ENCODE peak calls at places on chromosome X, in eight cellular contexts. Y is fibroblast of pulmonary artery, C is stomach, V is transverse colon, N is cardiac fibroblast, M is PC-3, B is lower leg skin, S is tibial artery. F is an unnamed sample.
A peak's percentile ranks its signal among the peaks of the same experiment; 100 is the strongest.

GRCh38 chrX:134600714-134601113 is 57.6 kb downstream of the PLAC1 start:
- DNase-seq in Y (peak; percentile 41), C (no peak), V (no peak), N (peak; percentile 72), M (peak; percentile 52), B (no peak), S (no peak), F (no peak)

GRCh38 chrX:104254442-104255115 is at the start of gene ESX1:
- DNase-seq in Y (no peak), C (no peak), V (no peak), N (peak; percentile 10), M (no peak), B (no peak), S (no peak), F (no peak)

GRCh38 chrX:40267334-40268118 is 169.8 kb upstream of the BCOR start:
- DNase-seq in Y (no peak), C (no peak), V (no peak), N (peak; percentile 9), M (no peak), B (no peak), S (peak; percentile 42), F (no peak)

GRCh38 chrX:16822723-16823122 is 36.5 kb downstream of the TXLNG start:
- DNase-seq in Y (peak; percentile 89), C (no peak), V (no peak), N (peak; percentile 88), M (peak; percentile 76), B (no peak), S (no peak), F (no peak)

GRCh38 chrX:30900227-30900626 is 11.2 kb upstream of the TAB3 start:
- DNase-seq in Y (no peak), C (no peak), V (no peak), N (no peak), M (peak; percentile 66), B (no peak), S (no peak), F (no peak)

GRCh38 chrX:19440713-19441112 is 74.6 kb downstream of the MAP3K15 start:
- DNase-seq in Y (peak; percentile 61), C (no peak), V (no peak), N (peak; percentile 51), M (peak; percentile 13), B (peak; percentile 12), S (no peak), F (no peak)

GRCh38 chrX:68018248-68019203 is 414.8 kb downstream of the OPHN1 start:
- DNase-seq in Y (peak; percentile 40), C (no peak), V (no peak), N (peak; percentile 54), M (peak; percentile 44), B (no peak), S (no peak), F (no peak)

GRCh38 chrX:9197231-9197630 is 163.3 kb upstream of the FAM9B start:
- DNase-seq in Y (peak; percentile 18), C (no peak), V (no peak), N (peak; percentile 36), M (no peak), B (no peak), S (no peak), F (no peak)

GRCh38 chrX:35711281-35711680 is 86.9 kb upstream of the MAGEB16 start:
- DNase-seq in Y (peak; percentile 5), C (no peak), V (no peak), N (no peak), M (no peak), B (no peak), S (no peak), F (no peak)

GRCh38 chrX:86171366-86171765 is 23.1 kb downstream of the DACH2 start:
- DNase-seq in Y (peak; percentile 6), C (no peak), V (no peak), N (peak; percentile 70), M (peak; percentile 28), B (no peak), S (no peak), F (no peak)

GRCh38 chrX:15143050-15143824 is 126.6 kb downstream of the ASB9 start:
- DNase-seq in Y (peak; percentile 46), C (peak; percentile 69), V (peak; percentile 66), N (peak; percentile 46), M (peak; percentile 75), B (peak; percentile 16), S (peak; percentile 20), F (no peak)

GRCh38 chrX:86696951-86697350 is 548.7 kb downstream of the DACH2 start:
- DNase-seq in Y (no peak), C (no peak), V (no peak), N (no peak), M (no peak), B (no peak), S (no peak), F (no peak)

GRCh38 chrX:66728818-66729271 is 90.0 kb upstream of the EDA2R start:
- DNase-seq in Y (peak; percentile 76), C (peak; percentile 32), V (peak; percentile 54), N (peak; percentile 79), M (peak; percentile 39), B (peak; percentile 31), S (peak; percentile 22), F (no peak)

GRCh38 chrX:20506739-20507138 is 240.0 kb upstream of the RPS6KA3 start:
- DNase-seq in Y (no peak), C (no peak), V (no peak), N (no peak), M (peak; percentile 22), B (no peak), S (no peak), F (no peak)

GRCh38 chrX:106999002-106999975 is 723 bp downstream of the MORC4 start:
- DNase-seq in Y (peak; percentile 64), C (peak; percentile 56), V (peak; percentile 52), N (peak; percentile 62), M (peak; percentile 73), B (peak; percentile 22), S (peak; percentile 63), F (no peak)

GRCh38 chrX:110320588-110320987 is 2.7 kb upstream of the AMMECR1 start:
- DNase-seq in Y (no peak), C (no peak), V (no peak), N (no peak), M (no peak), B (no peak), S (no peak), F (no peak)

GRCh38 chrX:937391-937790 is 275.1 kb downstream of the CRLF2 start:
- DNase-seq in Y (no peak), C (no peak), V (no peak), N (no peak), M (no peak), B (peak; percentile 3), S (no peak), F (no peak)

GRCh38 chrX:141221611-141222010 is 20.7 kb downstream of the SPANXC start:
- DNase-seq in Y (no peak), C (no peak), V (no peak), N (no peak), M (no peak), B (no peak), S (no peak), F (no peak)

DNA sequence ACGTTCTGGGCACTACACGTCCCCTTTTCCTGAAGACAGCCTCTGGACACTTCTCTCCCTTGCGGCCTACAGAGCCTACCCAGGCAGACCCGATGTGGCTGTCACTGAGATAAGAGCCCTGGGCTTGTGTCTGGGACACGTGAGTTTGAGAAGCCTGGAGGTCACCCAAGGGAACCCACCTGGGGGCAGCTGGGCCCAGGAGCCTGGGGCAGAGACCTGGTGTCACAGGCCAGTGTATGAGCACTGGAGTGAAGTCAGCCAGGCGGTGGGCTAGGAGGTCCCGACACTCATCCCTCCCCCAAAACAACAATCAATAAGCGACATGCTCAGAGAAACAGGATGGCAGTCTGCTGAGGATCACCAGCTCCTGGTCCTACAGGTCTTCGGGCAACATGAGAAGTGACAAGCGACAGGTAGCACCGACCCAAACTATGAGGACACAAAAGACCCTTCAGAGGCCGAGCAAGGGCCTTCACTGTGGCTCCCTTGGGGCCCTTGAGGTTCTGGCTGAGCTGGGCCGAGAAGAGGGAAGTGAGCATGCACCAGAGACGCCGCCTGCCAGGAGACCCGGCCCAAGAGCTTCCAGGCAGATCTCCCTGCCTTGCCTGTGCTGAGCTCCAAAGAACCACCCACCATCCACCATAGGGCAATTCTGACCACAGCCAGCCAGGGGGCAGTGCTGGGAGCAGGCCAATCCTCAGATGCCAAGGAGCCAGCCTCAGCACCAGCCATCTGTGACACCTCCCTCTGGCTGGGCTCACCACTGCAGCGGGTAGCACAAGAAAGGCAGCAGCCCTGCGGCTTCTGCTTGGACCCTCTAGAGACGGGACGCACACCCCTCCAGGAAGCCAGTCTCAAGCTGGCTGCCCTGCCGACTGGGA is 11.0 kb upstream of the DUSP9 start:
- DNase-seq in Y (peak; percentile 5), C (no peak), V (no peak), N (peak; percentile 3), M (peak; percentile 44), B (no peak), S (no peak), F (no peak)
- TF ChIP-seq CTCF in Y (peak; percentile 38), C (peak; percentile 7), V (no peak), N (peak; percentile 45), M (peak; percentile 52), B (no peak), S (no peak), F (peak; percentile 46)

DNA sequence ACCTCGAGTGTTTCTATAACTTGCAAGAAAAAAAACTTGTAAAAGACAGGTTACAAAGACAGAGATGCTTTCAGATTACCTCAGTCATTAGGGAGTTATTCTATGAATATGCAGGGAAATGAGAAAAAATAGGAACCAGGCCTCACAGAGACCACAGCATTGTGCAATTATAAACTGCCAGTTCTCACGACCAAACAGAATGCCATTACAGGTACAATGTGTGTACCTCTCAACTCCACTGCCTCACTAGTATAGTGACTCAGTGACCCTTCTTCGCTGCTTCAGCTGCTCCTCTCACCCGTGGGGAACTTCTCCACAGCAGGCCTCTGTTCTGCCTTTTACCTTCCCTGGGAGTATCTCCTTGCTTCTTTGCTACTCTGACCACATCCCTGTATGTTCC is 2.3 kb upstream of the HTATSF1 start:
- DNase-seq in Y (no peak), C (no peak), V (no peak), N (no peak), M (no peak), B (no peak), S (no peak), F (no peak)
- H3K4me3 ChIP-seq in Y (no peak overlapping the region), C (no peak overlapping the region), V (no peak overlapping the region), N (no peak overlapping the region), M (no peak overlapping the region), B (no peak overlapping the region), S (no peak overlapping the region), F (no peak overlapping the region)

DNA sequence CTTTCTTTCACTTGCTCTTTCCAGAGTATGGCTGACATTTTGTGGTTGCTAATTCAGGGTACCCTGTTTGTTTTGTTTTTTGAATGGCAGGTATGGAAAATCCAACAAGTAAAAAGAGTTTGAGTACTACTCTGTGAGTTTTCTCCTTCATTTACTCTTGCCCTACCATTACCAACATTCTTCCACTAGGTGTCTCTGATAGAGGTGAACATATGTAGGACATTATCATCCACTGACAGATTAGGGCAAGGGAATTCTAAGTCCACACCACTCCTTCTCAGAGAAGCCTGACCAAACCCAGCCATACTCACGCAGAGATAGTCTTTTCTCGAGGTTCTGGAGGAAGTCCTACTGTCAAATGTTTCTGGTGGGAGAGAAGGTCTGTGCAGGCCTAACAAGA is 36.7 kb upstream of the HDAC8 start:
- DNase-seq in Y (peak; percentile 50), C (no peak), V (no peak), N (peak; percentile 33), M (peak; percentile 46), B (no peak), S (no peak), F (no peak)
- TF ChIP-seq CTCF in Y (peak; percentile 42), C (peak; percentile 24), V (peak; percentile 29), N (peak; percentile 32), M (peak; percentile 58), B (no peak), S (no peak), F (peak; percentile 23)

DNA sequence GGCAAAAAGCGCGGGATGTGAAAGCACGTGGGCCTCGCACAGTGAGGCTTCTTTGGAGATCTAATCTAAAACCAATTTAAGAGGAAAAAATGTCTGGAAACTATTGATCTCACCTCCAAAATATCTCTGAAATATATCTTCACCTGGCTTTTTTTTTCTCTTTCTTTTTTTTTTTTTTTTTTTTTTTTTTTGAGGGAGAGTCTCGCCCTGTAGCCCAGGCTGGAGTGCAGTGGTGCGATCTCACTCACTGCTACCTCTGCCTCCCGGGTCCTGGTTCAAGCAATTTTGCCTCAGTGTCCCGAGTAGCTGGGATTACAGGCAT is 383 bp upstream of the ZMAT1 start:
- DNase-seq in Y (no peak), C (no peak), V (no peak), N (no peak), M (no peak), B (no peak), S (no peak), F (no peak)
- H3K4me3 ChIP-seq in Y (peak overlapping the region; percentile 44), C (peak overlapping the region; percentile 57), V (peak overlapping the region; percentile 80), N (no peak overlapping the region), M (peak overlapping the region; percentile 65), B (peak overlapping the region; percentile 48), S (peak overlapping the region; percentile 67), F (no peak overlapping the region)

F was measured in GM12864.